ENCODE peak calls at places on chromosomes 11 and 22, in seven cellular contexts. One of them, this sample, is unnamed.

GRCh38 chr11:73384871-73385692 is 8.9 kb downstream of the RELT start:
- DNase-seq in HEK293T: no peak
- DNase-seq in GM03348: no peak
- DNase-seq in cardiac muscle cell: no peak
- DNase-seq in NCI-H2081: no peak
- DNase-seq in activated T-cell treated with anti-CD3 and anti-CD28 coated beads, Interleukin-2, amount 50 U/mL, for 4 hours: peak; percentile 34
- DNase-seq in stimulated activated CD8-positive, alpha-beta memory T cell treated with anti-CD3 and anti-CD28 coated beads, Interleukin-15, amount 100 ng/mL, for 24 hours: no peak
- DNase-seq in this sample: peak; percentile 26

GRCh38 chr11:44746894-44747293 is 20.1 kb downstream of the TSPAN18 start:
- DNase-seq in HEK293T: no peak
- DNase-seq in GM03348: no peak
- DNase-seq in cardiac muscle cell: no peak
- DNase-seq in NCI-H2081: no peak
- DNase-seq in activated T-cell treated with anti-CD3 and anti-CD28 coated beads, Interleukin-2, amount 50 U/mL, for 4 hours: no peak
- DNase-seq in stimulated activated CD8-positive, alpha-beta memory T cell treated with anti-CD3 and anti-CD28 coated beads, Interleukin-15, amount 100 ng/mL, for 24 hours: no peak
- DNase-seq in this sample: no peak

GRCh38 chr11:12280838-12281565 is 96.4 kb upstream of the PARVA start:
- DNase-seq in HEK293T: no peak
- DNase-seq in GM03348: no peak
- DNase-seq in cardiac muscle cell: no peak
- DNase-seq in NCI-H2081: no peak
- DNase-seq in activated T-cell treated with anti-CD3 and anti-CD28 coated beads, Interleukin-2, amount 50 U/mL, for 4 hours: no peak
- DNase-seq in stimulated activated CD8-positive, alpha-beta memory T cell treated with anti-CD3 and anti-CD28 coated beads, Interleukin-15, amount 100 ng/mL, for 24 hours: no peak
- DNase-seq in this sample: no peak

GRCh38 chr11:9003573-9004309 is at the start of gene NRIP3:
- DNase-seq in HEK293T: peak; percentile 86
- DNase-seq in GM03348: peak; percentile 93
- DNase-seq in cardiac muscle cell: peak; percentile 81
- DNase-seq in NCI-H2081: peak; percentile 64
- DNase-seq in activated T-cell treated with anti-CD3 and anti-CD28 coated beads, Interleukin-2, amount 50 U/mL, for 4 hours: peak; percentile 75
- DNase-seq in stimulated activated CD8-positive, alpha-beta memory T cell treated with anti-CD3 and anti-CD28 coated beads, Interleukin-15, amount 100 ng/mL, for 24 hours: peak; percentile 44
- DNase-seq in this sample: peak; percentile 83

GRCh38 chr11:46075168-46075567 is 46.1 kb downstream of the PHF21A start:
- DNase-seq in HEK293T: no peak
- DNase-seq in GM03348: no peak
- DNase-seq in cardiac muscle cell: no peak
- DNase-seq in NCI-H2081: no peak
- DNase-seq in activated T-cell treated with anti-CD3 and anti-CD28 coated beads, Interleukin-2, amount 50 U/mL, for 4 hours: no peak
- DNase-seq in stimulated activated CD8-positive, alpha-beta memory T cell treated with anti-CD3 and anti-CD28 coated beads, Interleukin-15, amount 100 ng/mL, for 24 hours: no peak
- DNase-seq in this sample: no peak

GRCh38 chr11:119236490-119236889 is 30.4 kb downstream of the CBL start:
- DNase-seq in HEK293T: no peak
- DNase-seq in GM03348: no peak
- DNase-seq in cardiac muscle cell: no peak
- DNase-seq in NCI-H2081: no peak
- DNase-seq in activated T-cell treated with anti-CD3 and anti-CD28 coated beads, Interleukin-2, amount 50 U/mL, for 4 hours: no peak
- DNase-seq in stimulated activated CD8-positive, alpha-beta memory T cell treated with anti-CD3 and anti-CD28 coated beads, Interleukin-15, amount 100 ng/mL, for 24 hours: no peak
- DNase-seq in this sample: no peak

GRCh38 chr11:12556788-12557384 is 117.3 kb upstream of the TEAD1 start:
- DNase-seq in HEK293T: no peak
- DNase-seq in GM03348: peak; percentile 85
- DNase-seq in cardiac muscle cell: peak; percentile 86
- DNase-seq in NCI-H2081: no peak
- DNase-seq in activated T-cell treated with anti-CD3 and anti-CD28 coated beads, Interleukin-2, amount 50 U/mL, for 4 hours: no peak
- DNase-seq in stimulated activated CD8-positive, alpha-beta memory T cell treated with anti-CD3 and anti-CD28 coated beads, Interleukin-15, amount 100 ng/mL, for 24 hours: no peak
- DNase-seq in this sample: no peak

GRCh38 chr11:132064987-132065620 is 694.7 kb downstream of the NTM start:
- DNase-seq in HEK293T: no peak
- DNase-seq in GM03348: peak; percentile 82
- DNase-seq in cardiac muscle cell: no peak
- DNase-seq in NCI-H2081: no peak
- DNase-seq in activated T-cell treated with anti-CD3 and anti-CD28 coated beads, Interleukin-2, amount 50 U/mL, for 4 hours: no peak
- DNase-seq in stimulated activated CD8-positive, alpha-beta memory T cell treated with anti-CD3 and anti-CD28 coated beads, Interleukin-15, amount 100 ng/mL, for 24 hours: no peak
- DNase-seq in this sample: no peak

GRCh38 chr11:20156876-20157613 is 3.2 kb downstream of the DBX1 start:
- DNase-seq in HEK293T: no peak
- DNase-seq in GM03348: no peak
- DNase-seq in cardiac muscle cell: no peak
- DNase-seq in NCI-H2081: no peak
- DNase-seq in activated T-cell treated with anti-CD3 and anti-CD28 coated beads, Interleukin-2, amount 50 U/mL, for 4 hours: peak; percentile 38
- DNase-seq in stimulated activated CD8-positive, alpha-beta memory T cell treated with anti-CD3 and anti-CD28 coated beads, Interleukin-15, amount 100 ng/mL, for 24 hours: no peak
- DNase-seq in this sample: no peak

GRCh38 chr11:44811841-44812448 is 85.2 kb downstream of the TSPAN18 start:
- DNase-seq in HEK293T: no peak
- DNase-seq in GM03348: no peak
- DNase-seq in cardiac muscle cell: no peak
- DNase-seq in NCI-H2081: peak; percentile 50
- DNase-seq in activated T-cell treated with anti-CD3 and anti-CD28 coated beads, Interleukin-2, amount 50 U/mL, for 4 hours: no peak
- DNase-seq in stimulated activated CD8-positive, alpha-beta memory T cell treated with anti-CD3 and anti-CD28 coated beads, Interleukin-15, amount 100 ng/mL, for 24 hours: no peak
- DNase-seq in this sample: no peak

GRCh38 chr11:75480890-75481190 is 44.9 kb downstream of the GDPD5 start:
- DNase-seq in HEK293T: no peak
- DNase-seq in GM03348: no peak
- DNase-seq in cardiac muscle cell: no peak
- DNase-seq in NCI-H2081: no peak
- DNase-seq in activated T-cell treated with anti-CD3 and anti-CD28 coated beads, Interleukin-2, amount 50 U/mL, for 4 hours: no peak
- DNase-seq in stimulated activated CD8-positive, alpha-beta memory T cell treated with anti-CD3 and anti-CD28 coated beads, Interleukin-15, amount 100 ng/mL, for 24 hours: no peak
- DNase-seq in this sample: no peak

GRCh38 chr11:32032478-32032877 is 58.4 kb upstream of the RCN1 start:
- DNase-seq in HEK293T: no peak
- DNase-seq in GM03348: no peak
- DNase-seq in cardiac muscle cell: no peak
- DNase-seq in NCI-H2081: no peak
- DNase-seq in activated T-cell treated with anti-CD3 and anti-CD28 coated beads, Interleukin-2, amount 50 U/mL, for 4 hours: no peak
- DNase-seq in stimulated activated CD8-positive, alpha-beta memory T cell treated with anti-CD3 and anti-CD28 coated beads, Interleukin-15, amount 100 ng/mL, for 24 hours: no peak
- DNase-seq in this sample: no peak

GRCh38 chr11:65502852-65503603 is 4.2 kb downstream of the MALAT1 start:
- DNase-seq in HEK293T: no peak
- DNase-seq in GM03348: no peak
- DNase-seq in cardiac muscle cell: no peak
- DNase-seq in NCI-H2081: peak; percentile 32
- DNase-seq in activated T-cell treated with anti-CD3 and anti-CD28 coated beads, Interleukin-2, amount 50 U/mL, for 4 hours: no peak
- DNase-seq in stimulated activated CD8-positive, alpha-beta memory T cell treated with anti-CD3 and anti-CD28 coated beads, Interleukin-15, amount 100 ng/mL, for 24 hours: no peak
- DNase-seq in this sample: peak; percentile 13

GRCh38 chr22:44108806-44109385 is 71.8 kb upstream of the PARVG start:
- DNase-seq in HEK293T: no peak
- DNase-seq in GM03348: peak; percentile 42
- DNase-seq in cardiac muscle cell: no peak
- DNase-seq in NCI-H2081: no peak
- DNase-seq in activated T-cell treated with anti-CD3 and anti-CD28 coated beads, Interleukin-2, amount 50 U/mL, for 4 hours: no peak
- DNase-seq in stimulated activated CD8-positive, alpha-beta memory T cell treated with anti-CD3 and anti-CD28 coated beads, Interleukin-15, amount 100 ng/mL, for 24 hours: no peak
- DNase-seq in this sample: no peak

GRCh38 chr11:70115778-70116177 is 37.7 kb downstream of the ANO1 start:
- DNase-seq in HEK293T: no peak
- DNase-seq in GM03348: no peak
- DNase-seq in cardiac muscle cell: no peak
- DNase-seq in NCI-H2081: no peak
- DNase-seq in activated T-cell treated with anti-CD3 and anti-CD28 coated beads, Interleukin-2, amount 50 U/mL, for 4 hours: no peak
- DNase-seq in stimulated activated CD8-positive, alpha-beta memory T cell treated with anti-CD3 and anti-CD28 coated beads, Interleukin-15, amount 100 ng/mL, for 24 hours: no peak
- DNase-seq in this sample: no peak

GRCh38 chr22:18056161-18056666 is 21.6 kb upstream of the PEX26 start:
- DNase-seq in HEK293T: no peak
- DNase-seq in GM03348: peak; percentile 75
- DNase-seq in cardiac muscle cell: no peak
- DNase-seq in NCI-H2081: peak; percentile 50
- DNase-seq in activated T-cell treated with anti-CD3 and anti-CD28 coated beads, Interleukin-2, amount 50 U/mL, for 4 hours: no peak
- DNase-seq in stimulated activated CD8-positive, alpha-beta memory T cell treated with anti-CD3 and anti-CD28 coated beads, Interleukin-15, amount 100 ng/mL, for 24 hours: no peak
- DNase-seq in this sample: no peak

GRCh38 chr11:117160826-117161225 is 16.7 kb downstream of the PAFAH1B2 start:
- DNase-seq in HEK293T: no peak
- DNase-seq in GM03348: no peak
- DNase-seq in cardiac muscle cell: no peak
- DNase-seq in NCI-H2081: no peak
- DNase-seq in activated T-cell treated with anti-CD3 and anti-CD28 coated beads, Interleukin-2, amount 50 U/mL, for 4 hours: no peak
- DNase-seq in stimulated activated CD8-positive, alpha-beta memory T cell treated with anti-CD3 and anti-CD28 coated beads, Interleukin-15, amount 100 ng/mL, for 24 hours: no peak
- DNase-seq in this sample: no peak